ENCODE peak calls at places on chromosomes 5 and 9, in five cellular contexts. J is lower leg skin, B is A549, W is prostate gland, G is endothelial cell of umbilical vein. A is an unnamed sample.

GRCh38 chr9:93091453-93092081 is 4.5 kb upstream of the CARD19 start:
- DNase-seq in W (no peak), B (peak; percentile 77), J (peak; percentile 72), G (peak; percentile 29), A (peak; percentile 74)

GRCh38 chr9:19999491-20000057 is 210.7 kb upstream of the SLC24A2 start:
- DNase-seq in W (no peak), G (peak; percentile 76), J (no peak), B (no peak), A (no peak)

GRCh38 chr5:125634242-125634835 is 788.9 kb upstream of the GRAMD2B start:
- DNase-seq in W (no peak), B (no peak), J (no peak), G (no peak), A (no peak)

GRCh38 chr5:106964102-106964501 is 706.6 kb downstream of the EFNA5 start:
- DNase-seq in J (no peak), G (peak; percentile 79), B (peak; percentile 43), W (no peak), A (no peak)

GRCh38 chr5:111122398-111122797 is 30.2 kb downstream of the WDR36 start:
- DNase-seq in G (no peak), J (no peak), W (no peak), B (no peak), A (no peak)

GRCh38 chr9:134318481-134318891 is 7.8 kb upstream of the RXRA start:
- DNase-seq in W (no peak), J (no peak), B (no peak), G (no peak), A (no peak)

GRCh38 chr9:107994638-107995037 is 505.1 kb upstream of the KLF4 start:
- DNase-seq in W (no peak), J (no peak), G (no peak), B (no peak), A (no peak)

GRCh38 chr9:15280647-15281046 is 26.4 kb downstream of the TTC39B start:
- DNase-seq in G (no peak), B (no peak), W (no peak), J (no peak), A (no peak)

GRCh38 chr5:139961435-139962157 is 81.5 kb downstream of the NRG2 start:
- DNase-seq in W (no peak), J (peak; percentile 58), B (no peak), G (no peak), A (no peak)

GRCh38 chr9:38309324-38310195 is 82.9 kb upstream of the ALDH1B1 start:
- DNase-seq in G (no peak), W (no peak), J (no peak), B (no peak), A (no peak)

GRCh38 chr9:69671904-69672827 is at the start of gene APBA1:
- DNase-seq in B (peak; percentile 23), J (peak; percentile 92), W (peak; percentile 50), G (peak; percentile 46), A (peak; percentile 67)

GRCh38 chr9:911003-911402 is 65.5 kb upstream of the DMRT3 start:
- DNase-seq in G (no peak), J (no peak), W (no peak), B (peak; percentile 20), A (no peak)

GRCh38 chr5:61678966-61679365 is 346.9 kb downstream of the ZSWIM6 start:
- DNase-seq in G (no peak), W (no peak), B (peak; percentile 61), J (no peak), A (no peak)

GRCh38 chr5:139178582-139178917 is 19.6 kb downstream of the SIL1 start:
- DNase-seq in W (no peak), B (no peak), G (no peak), J (no peak), A (no peak)

GRCh38 chr9:113973963-113974413 is 97.9 kb downstream of the ZNF618 start:
- DNase-seq in G (no peak), B (peak; percentile 29), J (no peak), W (no peak), A (no peak)

GRCh38 chr9:128703616-128704355 is 1.5 kb downstream of the PKN3 start:
- DNase-seq in J (peak; percentile 86), B (no peak), W (no peak), G (peak; percentile 49), A (no peak)
- TF ChIP-seq POLR2A in J (no peak), B (no peak), W (no peak), G (peak; percentile 73), A (no peak)

GRCh38 chr5:67807116-67807888 is 408.3 kb upstream of the PIK3R1 start:
- DNase-seq in J (no peak), B (no peak), G (no peak), W (no peak), A (no peak)
- TF ChIP-seq POLR2A in J (no peak), B (no peak), G (no peak), W (no peak), A (no peak)

GRCh38 chr5:32604800-32605765 is 19.7 kb downstream of the SUB1 start:
- DNase-seq in G (no peak), W (no peak), J (no peak), B (no peak), A (no peak)
- TF ChIP-seq POLR2A in G (no peak), W (no peak), J (no peak), B (no peak), A (no peak)

GRCh38 chr5:57884346-57885102 is 401.9 kb upstream of the ACTBL2 start:
- DNase-seq in J (no peak), W (no peak), G (no peak), B (no peak), A (no peak)
- TF ChIP-seq POLR2A in J (no peak), W (no peak), G (no peak), B (no peak), A (no peak)

GRCh38 chr5:79689541-79690466 is at the start of gene CMYA5:
- DNase-seq in G (no peak), J (peak; percentile 85), W (peak; percentile 76), B (no peak), A (peak; percentile 79)
- TF ChIP-seq POLR2A in G (no peak), J (no peak), W (peak; percentile 51), B (no peak), A (no peak)

GRCh38 chr5:143572270-143572669 is 168.8 kb upstream of the NR3C1 start:
- DNase-seq in B (no peak), W (no peak), G (no peak), J (no peak), A (no peak)
- TF ChIP-seq POLR2A in B (no peak), W (no peak), G (no peak), J (no peak), A (no peak)

DNA sequence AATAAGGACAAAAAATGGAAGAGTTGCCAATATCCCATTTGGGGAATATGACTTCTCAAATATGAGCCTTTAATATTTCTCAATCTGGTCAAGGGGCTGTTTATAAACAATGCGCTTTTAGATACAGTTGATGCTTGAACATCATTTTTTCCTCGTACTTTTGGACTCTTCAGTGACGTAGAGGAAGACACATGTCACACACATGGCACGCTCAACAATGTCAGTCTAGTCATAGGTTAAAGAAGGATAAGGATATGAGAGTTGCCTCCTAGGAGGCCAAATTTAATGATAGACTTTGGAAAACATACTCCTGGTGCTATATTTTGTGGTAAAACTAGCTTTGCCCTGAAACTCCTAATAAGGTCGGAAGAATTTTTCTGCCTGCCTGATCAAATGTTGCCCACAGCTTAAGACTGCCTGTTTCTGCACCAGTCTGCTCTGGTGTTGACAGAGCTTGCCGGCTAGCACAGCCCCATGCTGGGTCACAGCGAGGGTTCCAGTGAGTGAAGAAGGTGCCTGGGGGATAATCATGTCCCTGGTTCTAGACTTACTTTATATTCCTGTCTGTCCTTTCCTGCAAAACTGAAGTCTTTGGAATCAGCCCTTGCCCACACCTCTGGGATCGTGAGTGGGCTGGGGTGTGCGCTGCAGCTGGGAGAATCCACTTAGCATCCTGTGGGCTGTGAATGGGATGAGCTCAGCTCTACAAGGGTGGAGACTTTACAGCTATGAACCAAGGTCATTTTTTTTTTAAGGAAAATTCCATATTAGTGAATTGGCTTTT is 230.8 kb upstream of the IRX4 start:
- DNase-seq in W (no peak), G (no peak), J (peak; percentile 74), B (no peak), A (no peak)
- TF ChIP-seq POLR2A in W (no peak), G (no peak), J (no peak), B (no peak), A (no peak)

GRCh38 chr9:73146113-73146815 is 5.4 kb upstream of the ANXA1 start:
- DNase-seq in G (no peak), W (no peak), J (no peak), B (no peak), A (no peak)

GRCh38 chr9:73151653-73152382 is at the start of gene ANXA1:
- DNase-seq in G (peak; percentile 77), W (peak; percentile 73), J (no peak), B (peak; percentile 94), A (no peak)

GRCh38 chr9:73148447-73148937 is 3.2 kb upstream of the ANXA1 start:
- DNase-seq in B (no peak), G (peak; percentile 33), J (no peak), W (no peak), A (no peak)

GRCh38 chr9:73152445-73152844 is 780 bp downstream of the ANXA1 start:
- DNase-seq in W (no peak), J (no peak), G (peak; percentile 56), B (no peak), A (no peak)

DNA sequence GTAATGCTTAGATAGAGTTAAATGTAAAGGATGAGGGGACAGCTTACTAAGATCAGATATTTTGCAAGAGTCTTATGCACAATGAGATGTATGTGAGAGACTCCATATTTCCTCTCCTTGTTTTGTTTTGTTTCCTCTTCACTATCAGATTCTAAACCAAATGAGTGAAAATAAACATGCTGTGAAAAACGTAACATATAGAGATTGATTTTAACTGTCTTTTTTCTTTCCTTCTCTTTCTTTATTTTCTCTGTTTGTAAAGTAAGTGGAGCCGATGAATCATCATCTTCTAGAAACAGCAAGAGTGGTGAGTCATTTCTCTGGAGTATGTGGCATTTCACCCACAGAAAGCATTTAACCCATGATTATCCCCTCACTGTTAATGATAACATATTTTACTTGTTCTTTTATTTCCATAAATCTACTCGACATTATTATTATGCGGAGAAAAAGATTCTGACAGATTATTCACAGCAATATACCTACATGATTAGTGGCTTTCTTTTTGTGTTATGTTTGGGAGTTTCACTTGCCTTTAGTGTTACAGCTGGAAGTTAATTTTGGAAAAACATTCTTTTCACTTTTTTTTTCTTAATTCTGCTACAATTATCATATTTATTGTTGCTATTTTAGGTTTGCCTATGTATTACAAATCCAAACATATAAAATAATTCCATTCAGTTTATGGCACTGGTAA is 2.1 kb upstream of the ANXA1 start:
- DNase-seq in W (no peak), G (peak; percentile 88), J (no peak), B (peak; percentile 75), A (no peak)
- TF ChIP-seq POLR2A in W (no peak), G (no peak), J (no peak), B (no peak), A (no peak)

GRCh38 chr9:97635026-97635425 is 1.4 kb downstream of the NCBP1 start:
- DNase-seq in G (no peak), W (no peak), B (no peak), J (no peak), A (no peak)

GRCh38 chr9:97633859-97634485 is 351 bp downstream of the NCBP1 start:
- DNase-seq in G (peak; percentile 36), J (no peak), B (no peak), W (no peak), A (no peak)

GRCh38 chr9:97636903-97637302 is 3.3 kb downstream of the NCBP1 start:
- DNase-seq in G (no peak), B (no peak), W (no peak), J (no peak), A (no peak)

GRCh38 chr9:97632406-97632991 is 669 bp downstream of the TSTD2 start:
- DNase-seq in W (peak; percentile 42), G (no peak), J (peak; percentile 91), B (no peak), A (peak; percentile 75)

GRCh38 chr9:97632992-97633858 is at the start of the genes NCBP1 and TSTD2:
- DNase-seq in B (peak; percentile 98), J (peak; percentile 99), W (peak; percentile 96), G (peak; percentile 99), A (peak; percentile 98)
- TF ChIP-seq POLR2A in B (peak; percentile 96), J (no peak), W (peak; percentile 83), G (peak; percentile 90), A (peak; percentile 71)